ENCODE peak calls at places on chromosomes 4 and X, in six cellular contexts. One of them, this sample, is unnamed.

GRCh38 chr4:101201421-101201820 is 145.9 kb downstream of the PPP3CA start:
- DNase-seq in anterior cingulate cortex: no peak
- DNase-seq in adrenal gland: no peak
- DNase-seq in ovary: no peak
- DNase-seq in H4: no peak
- DNase-seq in iPS-NIHi11: no peak
- DNase-seq in this sample: peak; percentile 57

GRCh38 chr4:81472249-81473085 is 760 bp upstream of the RASGEF1B start:
- DNase-seq in iPS-NIHi11: peak; percentile 54
- DNase-seq in H4: peak; percentile 56
- DNase-seq in ovary: peak; percentile 17
- DNase-seq in adrenal gland: peak; percentile 47
- DNase-seq in anterior cingulate cortex: peak; percentile 50
- DNase-seq in this sample: no peak

GRCh38 chr4:17613761-17614415 is 553 bp upstream of the MED28 start:
- DNase-seq in anterior cingulate cortex: no peak
- DNase-seq in adrenal gland: peak; percentile 16
- DNase-seq in H4: peak; percentile 58
- DNase-seq in ovary: no peak
- DNase-seq in iPS-NIHi11: no peak
- DNase-seq in this sample: peak; percentile 46

GRCh38 chr4:155571184-155571944 is 95.3 kb upstream of the GUCY1A1 start:
- DNase-seq in H4: no peak
- DNase-seq in ovary: no peak
- DNase-seq in anterior cingulate cortex: no peak
- DNase-seq in iPS-NIHi11: no peak
- DNase-seq in adrenal gland: no peak
- DNase-seq in this sample: no peak

GRCh38 chr4:147361726-147362125 is 119.2 kb upstream of the EDNRA start:
- DNase-seq in anterior cingulate cortex: no peak
- DNase-seq in H4: peak; percentile 68
- DNase-seq in adrenal gland: peak; percentile 20
- DNase-seq in ovary: peak; percentile 72
- DNase-seq in iPS-NIHi11: no peak
- DNase-seq in this sample: peak; percentile 12

GRCh38 chrX:6778547-6779231 is 243.8 kb upstream of the VCX3A start:
- DNase-seq in ovary: no peak
- DNase-seq in adrenal gland: no peak
- DNase-seq in iPS-NIHi11: peak; percentile 17
- DNase-seq in H4: no peak
- DNase-seq in anterior cingulate cortex: peak; percentile 23
- DNase-seq in this sample: peak; percentile 15

GRCh38 chr4:95213361-95213760 is 335.4 kb downstream of the UNC5C start:
- DNase-seq in ovary: no peak
- DNase-seq in H4: no peak
- DNase-seq in iPS-NIHi11: no peak
- DNase-seq in anterior cingulate cortex: peak; percentile 39
- DNase-seq in adrenal gland: no peak
- DNase-seq in this sample: no peak

GRCh38 chr4:5982156-5982973 is 35.9 kb downstream of the C4orf50 start:
- DNase-seq in H4: no peak
- DNase-seq in adrenal gland: no peak
- DNase-seq in ovary: no peak
- DNase-seq in iPS-NIHi11: no peak
- DNase-seq in anterior cingulate cortex: no peak
- DNase-seq in this sample: no peak

GRCh38 chrX:54178100-54178940 is 4.7 kb downstream of the FAM120C start:
- DNase-seq in iPS-NIHi11: no peak
- DNase-seq in anterior cingulate cortex: no peak
- DNase-seq in adrenal gland: no peak
- DNase-seq in ovary: no peak
- DNase-seq in H4: peak; percentile 60
- DNase-seq in this sample: no peak

GRCh38 chrX:84336646-84337045 is 148.6 kb upstream of the RPS6KA6 start:
- DNase-seq in H4: no peak
- DNase-seq in ovary: no peak
- DNase-seq in anterior cingulate cortex: no peak
- DNase-seq in adrenal gland: no peak
- DNase-seq in iPS-NIHi11: no peak
- DNase-seq in this sample: no peak

GRCh38 chrX:111652719-111653118 is 28.3 kb upstream of the ALG13 start:
- DNase-seq in H4: peak; percentile 4
- DNase-seq in ovary: no peak
- DNase-seq in anterior cingulate cortex: no peak
- DNase-seq in adrenal gland: no peak
- DNase-seq in iPS-NIHi11: peak; percentile 7
- DNase-seq in this sample: peak; percentile 1

GRCh38 chr4:177051473-177052060 is 258.1 kb upstream of the NEIL3 start:
- DNase-seq in anterior cingulate cortex: no peak
- DNase-seq in adrenal gland: no peak
- DNase-seq in H4: peak; percentile 47
- DNase-seq in ovary: no peak
- DNase-seq in iPS-NIHi11: peak; percentile 58
- DNase-seq in this sample: peak; percentile 45

GRCh38 chr4:4914059-4914820 is 54.8 kb downstream of the MSX1 start:
- DNase-seq in ovary: no peak
- DNase-seq in adrenal gland: no peak
- DNase-seq in iPS-NIHi11: no peak
- DNase-seq in H4: peak; percentile 30
- DNase-seq in anterior cingulate cortex: no peak
- DNase-seq in this sample: no peak